ENCODE peak calls at places on chromosomes 6 and 20, in ten cellular contexts. F is mucosa of descending colon, V is foreskin fibroblast, Y is colonic mucosa, M is psoas muscle, U is fibroblast of mammary gland, H is BE2C, K is cardiac muscle cell, S is neural crest cell, Q is AG09309. J is an unnamed sample.

GRCh38 chr20:911882-912600 is 4.1 kb downstream of the ANGPT4 start:
- DNase-seq in F (no peak), V (no peak), Y (no peak), M (no peak), U (no peak), H (no peak), K (no peak), S (no peak), Q (no peak), J (no peak)

GRCh38 chr6:16069222-16069621 is 59.7 kb upstream of the MYLIP start:
- DNase-seq in F (no peak), V (no peak), Y (no peak), M (no peak), U (no peak), H (no peak), K (no peak), S (no peak), Q (no peak), J (no peak)

GRCh38 chr6:132715204-132715603 is 1.3 kb upstream of the VNN1 start:
- DNase-seq in F (no peak), V (peak), Y (peak), M (no peak), U (peak), H (peak), K (peak), S (peak), Q (no peak), J (no peak)

GRCh38 chr20:2879148-2879547 is 5.9 kb downstream of the PTPRA start:
- DNase-seq in F (no peak), V (peak), Y (no peak), M (no peak), U (peak), H (no peak), K (no peak), S (no peak), Q (peak), J (peak)

GRCh38 chr6:30885481-30885998 is 1.2 kb downstream of the DDR1 start:
- DNase-seq in F (no peak), V (peak), Y (peak), M (no peak), U (no peak), H (no peak), K (peak), S (no peak), Q (no peak), J (no peak)

GRCh38 chr6:167576798-167577528 is 249.7 kb upstream of the AFDN start:
- DNase-seq in F (no peak), V (no peak), Y (peak), M (no peak), U (no peak), H (no peak), K (no peak), S (no peak), Q (no peak), J (no peak)

GRCh38 chr6:4164043-4164442 is 28.7 kb upstream of the ECI2 start:
- DNase-seq in F (no peak), V (no peak), Y (no peak), M (no peak), U (no peak), H (no peak), K (no peak), S (no peak), Q (no peak), J (no peak)

GRCh38 chr6:33589723-33590530 is 9.9 kb upstream of the BAK1 start:
- DNase-seq in F (peak), V (peak), Y (peak), M (peak), U (peak), H (peak), K (peak), S (peak), Q (no peak), J (no peak)

GRCh38 chr6:30100585-30101422 is 12.1 kb downstream of the TRIM31 start:
- DNase-seq in F (peak), V (peak), Y (peak), M (peak), U (no peak), H (no peak), K (peak), S (no peak), Q (no peak), J (no peak)

GRCh38 chr6:88840806-88841539 is 122.4 kb downstream of the RNGTT start:
- DNase-seq in F (no peak), V (no peak), Y (no peak), M (no peak), U (no peak), H (no peak), K (no peak), S (no peak), Q (no peak), J (no peak)

GRCh38 chr6:10951675-10952282 is 64.9 kb downstream of the SYCP2L start:
- DNase-seq in F (no peak), V (peak), Y (no peak), M (no peak), U (peak), H (no peak), K (peak), S (no peak), Q (peak), J (peak)
- TF ChIP-seq CTCF in F (no peak), V (peak), Y (peak), M (peak), U (peak), H (peak), K (peak), S (peak), Q (peak), J (peak)

GRCh38 chr6:119720160-119720559 is 370.6 kb upstream of the MAN1A1 start:
- DNase-seq in F (no peak), V (peak), Y (no peak), M (no peak), U (peak), H (no peak), K (no peak), S (no peak), Q (no peak), J (no peak)
- TF ChIP-seq CTCF in F (no peak), V (peak), Y (no peak), M (no peak), U (peak), H (peak), K (no peak), S (peak), Q (peak), J (peak)

GRCh38 chr20:5950271-5951031 is at the start of the genes MCM8 and TRMT6:
- DNase-seq in F (peak), V (peak), Y (peak), M (peak), U (peak), H (peak), K (peak), S (peak), Q (peak), J (peak)
- TF ChIP-seq CTCF in F (no peak), V (no peak), Y (no peak), M (no peak), U (no peak), H (no peak), K (no peak), S (no peak), Q (no peak), J (no peak)

DNA sequence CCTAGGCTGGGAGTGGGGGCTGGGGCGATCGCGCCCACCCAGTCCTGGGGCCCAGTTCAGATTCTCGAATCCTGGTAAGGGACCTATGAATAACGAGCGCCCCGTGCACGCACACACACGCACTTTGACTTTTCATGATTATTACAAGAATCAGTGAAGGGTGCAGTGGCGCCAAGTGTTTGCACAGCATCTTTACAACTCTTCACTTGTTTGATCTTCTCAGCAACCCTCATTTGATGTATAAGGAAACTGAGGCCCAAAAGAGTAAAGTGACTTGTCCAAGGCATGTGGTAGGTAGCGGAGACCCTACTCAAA is 863 bp upstream of the LRFN2 start:
- DNase-seq in F (no peak), V (no peak), Y (no peak), M (no peak), U (no peak), H (no peak), K (no peak), S (no peak), Q (no peak), J (no peak)
- TF ChIP-seq CTCF in F (peak), V (peak), Y (no peak), M (peak), U (no peak), H (peak), K (no peak), S (no peak), Q (no peak), J (no peak)

GRCh38 chr6:137202078-137202477 is 17.1 kb downstream of the IFNGR1 start:
- DNase-seq in F (no peak), V (no peak), Y (no peak), M (no peak), U (no peak), H (peak), K (peak), S (no peak), Q (no peak), J (no peak)
- TF ChIP-seq CTCF in F (no peak), V (no peak), Y (no peak), M (peak), U (peak), H (peak), K (peak), S (peak), Q (peak), J (peak)

DNA sequence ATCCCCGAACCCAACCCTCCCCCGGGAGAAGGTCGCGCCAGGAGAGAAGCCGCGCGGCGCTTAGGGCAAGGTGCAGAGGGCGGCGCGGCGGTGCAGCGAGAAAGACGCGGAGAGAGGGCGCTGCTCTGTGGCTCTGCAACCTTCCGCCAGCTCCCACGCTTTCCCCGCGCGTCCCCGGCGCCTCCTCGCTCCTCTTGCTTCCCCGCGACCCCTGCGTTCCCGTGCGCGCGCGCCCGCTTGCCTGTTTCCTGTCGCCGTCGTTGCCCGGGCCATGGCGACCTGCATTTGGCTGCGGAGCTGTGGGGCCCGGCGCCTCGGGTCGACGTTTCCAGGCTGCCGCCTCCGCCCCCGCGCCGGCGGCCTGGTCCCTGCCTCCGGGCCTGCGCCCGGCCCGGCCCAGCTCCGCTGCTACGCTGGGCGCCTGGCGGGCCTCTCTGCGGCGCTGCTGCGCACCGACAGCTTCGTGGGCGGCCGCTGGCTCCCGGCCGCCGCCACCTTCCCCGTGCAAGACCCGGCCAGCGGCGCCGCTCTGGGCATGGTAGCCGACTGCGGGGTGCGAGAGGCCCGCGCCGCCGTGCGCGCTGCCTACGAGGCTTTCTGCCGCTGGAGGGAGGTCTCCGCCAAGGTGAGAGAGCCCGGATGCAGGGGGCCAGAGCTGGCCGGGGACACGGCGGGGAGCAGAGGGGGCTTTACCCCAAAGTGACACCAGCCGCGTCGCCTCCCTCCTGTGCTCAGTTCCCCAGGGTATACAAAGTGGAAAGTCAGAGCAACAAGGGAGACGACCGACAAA is at the start of gene ALDH5A1:
- DNase-seq in F (peak), V (peak), Y (peak), M (peak), U (peak), H (peak), K (peak), S (peak), Q (no peak), J (no peak)
- TF ChIP-seq CTCF in F (no peak), V (peak), Y (no peak), M (peak), U (no peak), H (peak), K (peak), S (peak), Q (peak), J (peak)

GRCh38 chr6:14082771-14083170 is 34.8 kb upstream of the CD83 start:
- DNase-seq in F (no peak), V (no peak), Y (no peak), M (no peak), U (no peak), H (no peak), K (no peak), S (no peak), Q (no peak), J (no peak)
- TF ChIP-seq CTCF in F (no peak), V (no peak), Y (no peak), M (no peak), U (no peak), H (no peak), K (no peak), S (no peak), Q (no peak), J (no peak)

DNA sequence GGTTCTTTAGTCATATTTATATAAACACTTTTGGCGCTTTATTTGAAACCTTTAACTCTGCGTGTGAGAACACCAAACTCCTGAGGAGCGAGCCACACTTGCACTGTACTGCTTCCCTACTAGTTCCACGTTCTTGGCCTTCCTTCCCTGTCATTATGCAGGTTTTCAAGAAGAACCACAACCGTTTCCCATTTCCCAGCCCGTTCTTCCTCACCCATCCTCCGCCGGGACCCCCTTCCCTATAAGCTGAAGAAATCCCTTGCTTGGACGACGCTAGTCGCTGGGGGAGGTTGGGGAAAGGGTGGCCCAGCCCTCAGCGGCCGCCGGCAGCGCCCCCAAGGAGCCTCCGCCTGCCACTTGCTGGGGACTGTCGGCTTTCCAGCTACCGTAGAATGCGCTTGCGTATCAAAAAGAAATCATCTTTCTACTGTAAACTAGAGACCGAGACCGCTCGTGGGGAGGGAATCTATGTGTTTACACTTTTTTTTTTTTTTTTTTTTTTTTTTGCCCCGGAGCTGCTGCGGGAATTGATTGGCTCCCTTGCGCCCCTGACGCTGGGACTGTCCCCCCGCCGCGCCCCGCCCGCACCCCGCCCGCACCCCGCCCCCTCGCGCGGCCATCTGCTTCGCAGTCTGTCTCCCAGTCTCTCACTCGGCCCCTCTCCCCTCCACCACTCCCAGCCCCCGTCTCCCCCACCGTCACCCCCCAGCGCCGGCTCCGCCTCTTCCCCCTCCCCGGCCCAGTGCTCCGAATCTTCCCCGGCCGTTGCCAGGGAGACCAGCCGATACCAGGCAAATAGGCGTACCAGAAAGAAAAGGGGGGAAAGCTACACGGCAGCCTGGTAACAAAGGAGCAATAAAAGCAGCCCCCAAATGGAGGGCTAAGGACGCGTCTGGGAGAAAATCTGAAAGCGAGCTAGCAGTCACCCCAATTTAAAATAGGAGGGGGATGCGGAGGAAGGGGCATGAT is 2.3 kb upstream of the MARCKS start:
- DNase-seq in F (peak), V (peak), Y (peak), M (peak), U (peak), H (peak), K (peak), S (peak), Q (peak), J (peak)
- TF ChIP-seq CTCF in F (no peak), V (no peak), Y (no peak), M (no peak), U (no peak), H (peak), K (peak), S (no peak), Q (no peak), J (peak)

DNA sequence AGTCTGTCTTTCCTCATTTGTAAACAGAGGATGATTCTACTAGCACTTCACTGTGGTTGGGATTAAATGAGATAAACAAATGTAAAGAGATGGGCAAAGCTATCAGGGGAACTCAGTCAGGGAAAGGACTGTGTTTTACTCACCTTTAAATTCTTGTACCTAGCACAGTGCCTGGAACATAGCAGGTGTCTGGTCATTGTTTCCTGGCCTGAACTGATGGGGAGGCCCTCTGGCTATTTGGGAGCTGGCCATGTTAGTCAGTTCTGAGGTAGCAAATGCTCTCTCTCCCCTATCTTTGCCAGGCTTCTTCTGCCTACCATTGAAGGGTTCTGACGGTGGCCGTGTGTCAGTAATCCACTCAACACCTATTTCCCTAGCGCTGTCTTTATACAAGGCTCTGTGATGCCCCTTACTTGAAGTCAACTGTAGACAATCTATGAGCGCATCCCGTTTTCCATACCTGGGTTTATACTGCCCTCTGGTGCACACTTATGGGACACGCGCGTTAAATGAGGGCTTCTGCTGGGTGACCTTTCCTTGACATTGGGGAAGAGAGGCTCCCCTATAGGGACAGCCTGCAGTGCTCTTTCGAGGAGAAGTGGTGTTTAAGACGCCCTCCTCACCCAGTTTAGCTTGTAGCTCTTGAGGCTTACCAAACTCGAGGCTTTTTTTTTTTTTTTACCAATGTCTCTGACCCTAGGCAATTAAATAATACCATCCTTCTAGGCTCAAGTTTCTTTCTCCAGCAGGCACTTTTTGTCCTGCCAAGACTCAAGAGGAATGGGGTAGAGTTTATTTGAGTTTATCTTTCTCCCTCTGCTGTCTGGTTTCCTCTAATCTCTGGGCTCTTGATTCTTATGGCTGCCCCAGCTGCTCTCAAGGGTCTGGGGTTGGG is 4.0 kb upstream of the SPATS1 start:
- DNase-seq in F (no peak), V (peak), Y (peak), M (peak), U (peak), H (peak), K (peak), S (peak), Q (peak), J (peak)
- TF ChIP-seq CTCF in F (peak), V (peak), Y (peak), M (peak), U (peak), H (peak), K (peak), S (peak), Q (peak), J (peak)

DNA sequence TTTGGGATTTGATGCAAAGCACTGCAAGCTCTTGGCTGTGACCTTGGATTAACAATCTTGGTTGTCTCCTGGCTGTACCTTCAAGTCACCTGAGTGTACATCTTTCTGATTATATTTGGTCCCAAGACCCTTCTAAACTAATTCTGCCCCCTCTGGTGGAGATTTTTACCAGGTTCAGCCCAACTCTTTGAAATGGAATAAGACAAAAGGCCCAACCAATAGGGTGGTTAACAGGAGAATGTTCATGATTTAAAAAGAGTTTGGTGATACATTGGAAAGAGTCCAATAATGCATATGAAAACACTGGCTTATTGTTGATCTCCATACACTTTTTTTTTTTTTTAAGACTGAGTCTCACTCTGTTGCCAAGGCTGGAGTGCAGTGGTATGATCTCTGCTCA is 77.5 kb upstream of the CD83 start:
- DNase-seq in F (no peak), V (no peak), Y (no peak), M (no peak), U (no peak), H (no peak), K (no peak), S (no peak), Q (no peak), J (no peak)
- TF ChIP-seq CTCF in F (no peak), V (no peak), Y (no peak), M (no peak), U (no peak), H (peak), K (no peak), S (no peak), Q (no peak), J (no peak)

J was measured in AG09319.